ENCODE peak calls at places on chromosomes 2 and 18, in six cellular contexts. I, C, W, O, D and V are unnamed samples.

GRCh38 chr2:30484145-30484544 is 37.1 kb downstream of the LCLAT1 start:
- DNase-seq in D (no peak), O (no peak), W (no peak), I (no peak), C (no peak), V (no peak)

GRCh38 chr18:80245781-80246655 is 1.3 kb downstream of the PARD6G start:
- DNase-seq in O (peak; percentile 75), C (no peak), W (no peak), D (no peak), I (peak; percentile 82), V (no peak)

GRCh38 chr2:221304916-221305315 is 267.2 kb downstream of the EPHA4 start:
- DNase-seq in I (no peak), C (no peak), D (no peak), O (no peak), W (no peak), V (no peak)

GRCh38 chr2:217289153-217289908 is 429.5 kb upstream of the TNP1 start:
- DNase-seq in O (no peak), I (no peak), D (peak; percentile 15), W (no peak), C (no peak), V (no peak)

GRCh38 chr2:105806994-105807393 is 62.3 kb downstream of the NCK2 start:
- DNase-seq in O (no peak), I (no peak), C (no peak), D (no peak), W (no peak), V (no peak)

GRCh38 chr2:232406556-232407310 is at the start of gene ALPG:
- DNase-seq in C (no peak), I (no peak), O (no peak), D (no peak), W (no peak), V (no peak)

GRCh38 chr2:70094978-70095832 is 7.9 kb downstream of the PCBP1 start:
- DNase-seq in D (peak; percentile 66), W (no peak), C (no peak), I (no peak), O (no peak), V (no peak)

GRCh38 chr2:54683596-54683995 is 39.9 kb upstream of the EML6 start:
- DNase-seq in D (no peak), W (no peak), I (no peak), C (no peak), O (no peak), V (no peak)

GRCh38 chr2:238228700-238229099 is 11.1 kb downstream of the HES6 start:
- DNase-seq in C (no peak), W (no peak), D (no peak), I (no peak), O (no peak), V (no peak)

GRCh38 chr18:13301691-13302469 is 83.3 kb downstream of the LDLRAD4 start:
- DNase-seq in D (no peak), I (no peak), C (no peak), W (no peak), O (no peak), V (no peak)